ENCODE peak calls at places on chromosomes 1 and 21, in nine cellular contexts. Z, D, E, X, U, L, C, N and B are unnamed samples.

GRCh38 chr1:4655674-4656532 is 1.5 kb downstream of the AJAP1 start:
- DNase-seq in Z (no peak), D (peak), E (peak), X (peak), U (peak), L (peak), C (peak), N (no peak), B (peak)

GRCh38 chr1:233613252-233614172 is at the start of gene KCNK1:
- DNase-seq in Z (no peak), D (peak), E (peak), X (no peak), U (peak), L (peak), C (peak), N (no peak), B (peak)

GRCh38 chr1:208201241-208201640 is 42.9 kb downstream of the PLXNA2 start:
- DNase-seq in Z (no peak), D (no peak), E (peak), X (no peak), U (peak), L (no peak), C (no peak), N (peak), B (no peak)

GRCh38 chr1:53739109-53739681 is at the start of gene GLIS1:
- DNase-seq in Z (peak), D (peak), E (peak), X (peak), U (peak), L (peak), C (no peak), N (no peak), B (peak)

GRCh38 chr1:226029568-226030225 is 30.6 kb upstream of the SDE2 start:
- DNase-seq in Z (no peak), D (no peak), E (no peak), X (no peak), U (no peak), L (no peak), C (no peak), N (no peak), B (no peak)

GRCh38 chr1:224497714-224498573 is 63.3 kb upstream of the WDR26 start:
- DNase-seq in Z (peak), D (peak), E (peak), X (no peak), U (peak), L (no peak), C (peak), N (no peak), B (no peak)

GRCh38 chr21:34511787-34512451 is at the start of gene KCNE1:
- DNase-seq in Z (no peak), D (no peak), E (no peak), X (no peak), U (peak), L (no peak), C (no peak), N (no peak), B (no peak)

GRCh38 chr1:227934476-227935313 is 13.0 kb downstream of the WNT9A start:
- DNase-seq in Z (no peak), D (no peak), E (peak), X (no peak), U (peak), L (no peak), C (peak), N (no peak), B (no peak)

GRCh38 chr1:86703696-86704455 is 500 bp upstream of the SH3GLB1 start:
- DNase-seq in Z (no peak), D (peak), E (no peak), X (no peak), U (peak), L (peak), C (no peak), N (no peak), B (peak)

GRCh38 chr21:35399706-35400105 is 350.6 kb upstream of the RUNX1 start:
- DNase-seq in Z (no peak), D (no peak), E (no peak), X (no peak), U (no peak), L (no peak), C (no peak), N (no peak), B (no peak)

GRCh38 chr1:30034627-30035521 is 688.5 kb downstream of the MATN1 start:
- DNase-seq in Z (peak), D (no peak), E (no peak), X (no peak), U (no peak), L (no peak), C (no peak), N (no peak), B (peak)

GRCh38 chr1:15033264-15033663 is 120.3 kb upstream of the TMEM51 start:
- DNase-seq in Z (no peak), D (no peak), E (peak), X (no peak), U (peak), L (no peak), C (no peak), N (no peak), B (no peak)

GRCh38 chr1:114458208-114458777 is 52.7 kb downstream of the TRIM33 start:
- DNase-seq in Z (no peak), D (no peak), E (no peak), X (no peak), U (peak), L (no peak), C (no peak), N (no peak), B (no peak)

GRCh38 chr1:12657060-12657866 is 13.4 kb downstream of the AADACL4 start:
- DNase-seq in Z (no peak), D (no peak), E (no peak), X (no peak), U (no peak), L (no peak), C (no peak), N (no peak), B (no peak)

GRCh38 chr1:167602840-167603239 is 27.2 kb upstream of the RCSD1 start:
- DNase-seq in Z (no peak), D (no peak), E (no peak), X (no peak), U (no peak), L (no peak), C (no peak), N (no peak), B (no peak)

GRCh38 chr21:19236209-19236608 is 832.6 kb upstream of the TMPRSS15 start:
- DNase-seq in Z (no peak), D (no peak), E (no peak), X (no peak), U (no peak), L (no peak), C (no peak), N (no peak), B (no peak)

GRCh38 chr1:54649921-54650320 is 8.3 kb downstream of the MROH7 start:
- DNase-seq in Z (no peak), D (no peak), E (no peak), X (no peak), U (no peak), L (no peak), C (no peak), N (no peak), B (no peak)

GRCh38 chr1:192529031-192529755 is 46.4 kb upstream of the RGS1 start:
- DNase-seq in Z (no peak), D (no peak), E (no peak), X (no peak), U (no peak), L (no peak), C (no peak), N (no peak), B (no peak)

GRCh38 chr1:16191916-16192545 is 20.4 kb downstream of the ARHGEF19 start:
- DNase-seq in Z (no peak), D (no peak), E (no peak), X (no peak), U (no peak), L (no peak), C (no peak), N (no peak), B (no peak)

GRCh38 chr1:2589331-2590232 is 3.0 kb downstream of the PRXL2B start:
- DNase-seq in Z (no peak), D (no peak), E (no peak), X (no peak), U (no peak), L (no peak), C (peak), N (no peak), B (no peak)

GRCh38 chr1:212528501-212528900 is 80.1 kb upstream of the ATF3 start:
- DNase-seq in Z (no peak), D (no peak), E (no peak), X (no peak), U (no peak), L (no peak), C (no peak), N (no peak), B (no peak)

GRCh38 chr1:100924212-100924611 is 28.3 kb downstream of the SLC30A7 start:
- DNase-seq in Z (no peak), D (no peak), E (no peak), X (no peak), U (peak), L (no peak), C (no peak), N (no peak), B (no peak)

GRCh38 chr1:185670187-185670627 is 64.0 kb upstream of the HMCN1 start:
- DNase-seq in Z (peak), D (peak), E (peak), X (no peak), U (peak), L (no peak), C (no peak), N (no peak), B (no peak)

GRCh38 chr1:203627819-203628184 is 1.2 kb downstream of the ATP2B4 start:
- DNase-seq in Z (no peak), D (no peak), E (peak), X (peak), U (peak), L (no peak), C (no peak), N (no peak), B (no peak)

GRCh38 chr21:44527983-44528633 is 11.9 kb downstream of the KRTAP10-1 start:
- DNase-seq in Z (no peak), D (no peak), E (no peak), X (no peak), U (no peak), L (no peak), C (peak), N (no peak), B (no peak)

GRCh38 chr1:147882535-147882934 is 20.1 kb upstream of the GJA8 start:
- DNase-seq in Z (no peak), D (no peak), E (no peak), X (no peak), U (no peak), L (no peak), C (no peak), N (no peak), B (no peak)

GRCh38 chr21:35814858-35815619 is 245.3 kb downstream of the SETD4 start:
- DNase-seq in Z (no peak), D (no peak), E (no peak), X (no peak), U (no peak), L (no peak), C (no peak), N (no peak), B (no peak)

GRCh38 chr1:5948681-5949005 is 43.6 kb downstream of the NPHP4 start:
- DNase-seq in Z (no peak), D (no peak), E (no peak), X (no peak), U (no peak), L (no peak), C (no peak), N (no peak), B (no peak)

GRCh38 chr1:115982399-115982798 is 6.1 kb downstream of the SLC22A15 start:
- DNase-seq in Z (no peak), D (no peak), E (no peak), X (no peak), U (no peak), L (no peak), C (no peak), N (no peak), B (no peak)

GRCh38 chr21:42850866-42851391 is 28.4 kb downstream of the WDR4 start:
- DNase-seq in Z (no peak), D (peak), E (no peak), X (no peak), U (peak), L (no peak), C (peak), N (no peak), B (no peak)

GRCh38 chr1:53616927-53617326 is 122.0 kb downstream of the GLIS1 start:
- DNase-seq in Z (no peak), D (no peak), E (no peak), X (no peak), U (peak), L (no peak), C (no peak), N (no peak), B (no peak)

GRCh38 chr1:10598088-10598712 is 123.5 kb downstream of the PEX14 start:
- DNase-seq in Z (no peak), D (no peak), E (no peak), X (no peak), U (no peak), L (no peak), C (no peak), N (no peak), B (no peak)

GRCh38 chr1:53968125-53968513 is 22.0 kb downstream of the LRRC42 start:
- DNase-seq in Z (no peak), D (no peak), E (no peak), X (no peak), U (peak), L (no peak), C (no peak), N (no peak), B (no peak)

GRCh38 chr1:154616659-154617345 is 8.8 kb upstream of the ADAR start:
- DNase-seq in Z (no peak), D (no peak), E (no peak), X (no peak), U (peak), L (no peak), C (no peak), N (no peak), B (no peak)

GRCh38 chr1:35544976-35545375 is 12.2 kb downstream of the KIAA0319L start:
- DNase-seq in Z (peak), D (peak), E (no peak), X (no peak), U (peak), L (peak), C (no peak), N (no peak), B (no peak)

GRCh38 chr1:54027848-54028247 is 9.9 kb upstream of the LDLRAD1 start:
- DNase-seq in Z (no peak), D (no peak), E (no peak), X (no peak), U (no peak), L (no peak), C (no peak), N (no peak), B (no peak)